ENCODE peak calls at places on chromosomes 5 and 9, in ten cellular contexts. Y is NCI-H1694 treated with DMSO at 0.1 percent for 48 hours; O is cortex of kidney; S is GM12891; P is SK-N-DZ; J is endothelial cell; W is stimulated activated CD4-positive, alpha-beta T cell treated with anti-CD3 and anti-CD28 coated beads, Interleukin-2, amount 100 ng/mL, for 48 hours; R is GM23248; I is prostate gland; N is AG08396. C is an unnamed sample.

GRCh38 chr9:13013976-13014375 is 239.2 kb downstream of the LURAP1L start:
- DNase-seq in S (no peak), N (no peak), O (no peak), W (no peak), J (no peak), P (no peak), I (no peak), R (peak), Y (no peak), C (no peak)

GRCh38 chr5:80072103-80073073 is 37.2 kb downstream of the THBS4 start:
- DNase-seq in Y (no peak), W (no peak), S (no peak), R (peak), I (no peak), O (no peak), N (no peak), P (no peak), J (no peak), C (no peak)

GRCh38 chr5:102069974-102070373 is 226.1 kb downstream of the SLCO4C1 start:
- DNase-seq in O (no peak), I (no peak), W (no peak), R (no peak), S (no peak), J (no peak), P (no peak), N (no peak), Y (no peak), C (no peak)

GRCh38 chr5:94471496-94471895 is 146.9 kb downstream of the KIAA0825 start:
- DNase-seq in J (no peak), I (no peak), N (no peak), O (no peak), Y (no peak), P (peak), W (no peak), S (no peak), R (peak), C (no peak)

GRCh38 chr5:157971466-157972324 is 112.8 kb upstream of the CLINT1 start:
- DNase-seq in W (no peak), I (no peak), R (peak), O (no peak), Y (peak), S (no peak), P (no peak), J (no peak), N (no peak), C (no peak)

GRCh38 chr5:145450286-145450969 is 384.7 kb downstream of the PRELID2 start:
- DNase-seq in N (no peak), S (no peak), O (no peak), P (no peak), I (no peak), R (no peak), W (no peak), Y (no peak), J (no peak), C (no peak)

GRCh38 chr9:212265-212664 is 2.4 kb upstream of the DOCK8 start:
- DNase-seq in N (no peak), Y (no peak), W (no peak), S (no peak), P (no peak), I (no peak), R (no peak), O (no peak), J (no peak), C (no peak)

GRCh38 chr5:56698463-56699381 is 116.6 kb upstream of the MAP3K1 start:
- DNase-seq in R (no peak), O (no peak), N (no peak), S (no peak), P (no peak), W (no peak), Y (peak), I (no peak), J (no peak), C (no peak)

GRCh38 chr5:150486402-150487198 is 21.3 kb upstream of the NDST1 start:
- DNase-seq in Y (no peak), P (peak), W (peak), S (peak), O (no peak), N (peak), R (peak), I (peak), J (peak), C (peak)

GRCh38 chr9:132383462-132383883 is 23.2 kb downstream of the TTF1 start:
- DNase-seq in W (no peak), N (no peak), O (no peak), R (no peak), I (no peak), S (no peak), Y (no peak), J (no peak), P (no peak), C (peak)

GRCh38 chr5:172638209-172638768 is 2.8 kb upstream of the NEURL1B start:
- DNase-seq in O (no peak), W (no peak), J (no peak), Y (no peak), P (no peak), S (no peak), I (no peak), R (no peak), N (no peak), C (no peak)

GRCh38 chr5:72523960-72524582 is 16.9 kb upstream of the ZNF366 start:
- DNase-seq in Y (peak), J (no peak), R (peak), O (no peak), P (peak), W (no peak), S (no peak), I (peak), N (peak), C (peak)

GRCh38 chr5:135376961-135377621 is 21.9 kb downstream of the MACROH2A1 start:
- DNase-seq in P (no peak), J (no peak), N (no peak), O (no peak), S (peak), R (no peak), W (peak), Y (peak), I (no peak), C (no peak)

GRCh38 chr5:139685886-139686285 is 37.7 kb downstream of the CXXC5 start:
- DNase-seq in P (no peak), Y (no peak), I (no peak), O (no peak), N (no peak), R (no peak), S (no peak), J (no peak), W (no peak), C (no peak)

GRCh38 chr9:122808141-122808540 is 8.2 kb downstream of the OR1K1 start:
- DNase-seq in R (no peak), W (no peak), J (no peak), I (no peak), P (no peak), S (no peak), O (no peak), Y (no peak), N (no peak), C (no peak)

GRCh38 chr9:134896834-134897583 is 16.4 kb downstream of the FCN2 start:
- DNase-seq in N (no peak), S (no peak), P (no peak), Y (no peak), R (no peak), O (no peak), W (no peak), I (no peak), J (no peak), C (no peak)

GRCh38 chr5:76074487-76074886 is 8.7 kb upstream of the SV2C start:
- DNase-seq in W (peak), Y (no peak), R (no peak), P (no peak), N (no peak), J (peak), O (no peak), I (peak), S (peak), C (no peak)

GRCh38 chr9:96113045-96113444 is 188.9 kb downstream of the HSD17B3 start:
- DNase-seq in N (no peak), J (no peak), W (no peak), O (no peak), R (no peak), I (no peak), Y (no peak), S (no peak), P (no peak), C (no peak)

GRCh38 chr9:77534376-77535057 is 113.6 kb downstream of the GNA14 start:
- DNase-seq in W (no peak), R (no peak), O (no peak), J (peak), S (no peak), Y (no peak), N (no peak), I (no peak), P (no peak), C (no peak)

GRCh38 chr5:132073231-132074013 is at the start of gene CSF2:
- DNase-seq in W (no peak), P (no peak), S (no peak), Y (no peak), R (peak), J (no peak), N (no peak), O (no peak), I (no peak), C (no peak)

GRCh38 chr5:117486879-117487391 is 912.3 kb upstream of the SEMA6A start:
- DNase-seq in P (peak), S (no peak), I (no peak), J (no peak), R (no peak), O (no peak), N (no peak), Y (peak), W (no peak), C (no peak)

GRCh38 chr5:143011621-143012020 is 241.4 kb downstream of the ARHGAP26 start:
- DNase-seq in N (no peak), I (no peak), Y (no peak), S (no peak), O (no peak), P (no peak), R (peak), J (no peak), W (no peak), C (no peak)

GRCh38 chr5:65394078-65394477 is 87.6 kb downstream of the ADAMTS6 start:
- DNase-seq in W (no peak), I (no peak), J (no peak), O (no peak), Y (no peak), R (peak), S (no peak), N (peak), P (no peak), C (no peak)

GRCh38 chr5:94329115-94329514 is 289.3 kb downstream of the KIAA0825 start:
- DNase-seq in Y (no peak), W (no peak), P (no peak), N (no peak), R (peak), S (no peak), O (no peak), I (no peak), J (no peak), C (no peak)